ENCODE peak calls at places on chromosomes 5 and 9, in four cellular contexts. One of them, this sample, is unnamed.

GRCh38 chr5:2709996-2710689 is 41.3 kb downstream of the IRX2 start:
- DNase-seq in mesothelial cell of epicardium: no peak
- DNase-seq in adrenal gland: no peak
- DNase-seq in right atrium auricular region: no peak
- DNase-seq in this sample: no peak

GRCh38 chr9:98481676-98482075 is 226.2 kb upstream of the TBC1D2 start:
- DNase-seq in mesothelial cell of epicardium: no peak
- DNase-seq in adrenal gland: no peak
- DNase-seq in right atrium auricular region: no peak
- DNase-seq in this sample: no peak

GRCh38 chr5:146290318-146290717 is 48.3 kb upstream of the POU4F3 start:
- DNase-seq in mesothelial cell of epicardium: no peak
- DNase-seq in adrenal gland: no peak
- DNase-seq in right atrium auricular region: no peak
- DNase-seq in this sample: no peak

GRCh38 chr9:75866273-75866871 is 24.1 kb upstream of the PCSK5 start:
- DNase-seq in mesothelial cell of epicardium: no peak
- DNase-seq in adrenal gland: peak; percentile 28
- DNase-seq in right atrium auricular region: no peak
- DNase-seq in this sample: no peak

GRCh38 chr9:27432308-27432707 is 91.8 kb upstream of the IFNK start:
- DNase-seq in mesothelial cell of epicardium: no peak
- DNase-seq in adrenal gland: no peak
- DNase-seq in right atrium auricular region: no peak
- DNase-seq in this sample: no peak

GRCh38 chr5:141077826-141078225 is 16.6 kb upstream of the PCDHB2 start:
- DNase-seq in mesothelial cell of epicardium: no peak
- DNase-seq in adrenal gland: no peak
- DNase-seq in right atrium auricular region: no peak
- DNase-seq in this sample: no peak

GRCh38 chr9:115262952-115263351 is 145.0 kb upstream of the TNC start:
- DNase-seq in mesothelial cell of epicardium: no peak
- DNase-seq in adrenal gland: no peak
- DNase-seq in right atrium auricular region: no peak
- DNase-seq in this sample: no peak

GRCh38 chr9:108477538-108478006 is 378.2 kb downstream of the ACTL7B start:
- DNase-seq in mesothelial cell of epicardium: no peak
- DNase-seq in adrenal gland: no peak
- DNase-seq in right atrium auricular region: no peak
- DNase-seq in this sample: no peak

GRCh38 chr5:37816883-37817282 is 23.0 kb downstream of the GDNF start:
- DNase-seq in mesothelial cell of epicardium: no peak
- DNase-seq in adrenal gland: no peak
- DNase-seq in right atrium auricular region: no peak
- DNase-seq in this sample: no peak

GRCh38 chr9:73565833-73566465 is 414.3 kb downstream of the ANXA1 start:
- DNase-seq in mesothelial cell of epicardium: no peak
- DNase-seq in adrenal gland: no peak
- DNase-seq in right atrium auricular region: no peak
- DNase-seq in this sample: no peak
- TF ChIP-seq CTCF in mesothelial cell of epicardium: no peak
- TF ChIP-seq CTCF in adrenal gland: no peak
- TF ChIP-seq CTCF in right atrium auricular region: peak; percentile 65
- TF ChIP-seq CTCF in this sample: no peak

GRCh38 chr5:176499273-176499672 is 37.9 kb downstream of the RNF44 start:
- DNase-seq in mesothelial cell of epicardium: no peak
- DNase-seq in adrenal gland: no peak
- DNase-seq in right atrium auricular region: no peak
- DNase-seq in this sample: no peak
- TF ChIP-seq CTCF in mesothelial cell of epicardium: no peak
- TF ChIP-seq CTCF in adrenal gland: no peak
- TF ChIP-seq CTCF in right atrium auricular region: no peak
- TF ChIP-seq CTCF in this sample: no peak

DNA sequence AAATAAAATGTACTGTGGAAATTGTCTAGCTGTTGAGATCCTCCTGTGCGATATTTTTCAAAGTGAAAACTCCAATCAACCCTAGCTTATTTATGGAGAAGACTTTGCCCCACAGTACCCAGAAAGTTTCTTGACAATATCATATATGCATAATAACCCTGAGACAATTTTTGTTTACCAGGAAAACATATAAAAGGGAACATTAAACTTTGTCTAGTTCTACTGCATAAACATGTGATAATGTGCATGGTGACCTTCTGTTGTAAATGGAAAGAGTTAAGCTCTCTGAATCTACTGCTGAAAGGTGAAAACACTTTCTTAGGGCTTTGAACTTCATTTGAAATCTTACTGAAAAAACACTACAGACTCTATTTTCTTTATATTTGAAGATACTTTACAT is 32.2 kb upstream of the CDKN2B start:
- DNase-seq in mesothelial cell of epicardium: no peak
- DNase-seq in adrenal gland: no peak
- DNase-seq in right atrium auricular region: no peak
- DNase-seq in this sample: no peak
- TF ChIP-seq CTCF in mesothelial cell of epicardium: no peak
- TF ChIP-seq CTCF in adrenal gland: no peak
- TF ChIP-seq CTCF in right atrium auricular region: no peak
- TF ChIP-seq CTCF in this sample: no peak

GRCh38 chr9:78439866-78440830 is 143.2 kb downstream of the PSAT1 start:
- DNase-seq in mesothelial cell of epicardium: no peak
- DNase-seq in adrenal gland: no peak
- DNase-seq in right atrium auricular region: no peak
- DNase-seq in this sample: no peak
- TF ChIP-seq CTCF in mesothelial cell of epicardium: no peak
- TF ChIP-seq CTCF in adrenal gland: no peak
- TF ChIP-seq CTCF in right atrium auricular region: no peak
- TF ChIP-seq CTCF in this sample: no peak

GRCh38 chr9:100472725-100473261 is at the start of gene TMEFF1:
- DNase-seq in mesothelial cell of epicardium: peak; percentile 61
- DNase-seq in adrenal gland: peak; percentile 15
- DNase-seq in right atrium auricular region: no peak
- DNase-seq in this sample: peak; percentile 10
- TF ChIP-seq CTCF in mesothelial cell of epicardium: no peak
- TF ChIP-seq CTCF in adrenal gland: no peak
- TF ChIP-seq CTCF in right atrium auricular region: peak; percentile 37
- TF ChIP-seq CTCF in this sample: no peak

GRCh38 chr9:95003694-95004451 is 277.4 kb downstream of the AOPEP start:
- DNase-seq in mesothelial cell of epicardium: no peak
- DNase-seq in adrenal gland: peak; percentile 77
- DNase-seq in right atrium auricular region: no peak
- DNase-seq in this sample: no peak
- TF ChIP-seq CTCF in mesothelial cell of epicardium: no peak
- TF ChIP-seq CTCF in adrenal gland: peak; percentile 17
- TF ChIP-seq CTCF in right atrium auricular region: no peak
- TF ChIP-seq CTCF in this sample: no peak

DNA sequence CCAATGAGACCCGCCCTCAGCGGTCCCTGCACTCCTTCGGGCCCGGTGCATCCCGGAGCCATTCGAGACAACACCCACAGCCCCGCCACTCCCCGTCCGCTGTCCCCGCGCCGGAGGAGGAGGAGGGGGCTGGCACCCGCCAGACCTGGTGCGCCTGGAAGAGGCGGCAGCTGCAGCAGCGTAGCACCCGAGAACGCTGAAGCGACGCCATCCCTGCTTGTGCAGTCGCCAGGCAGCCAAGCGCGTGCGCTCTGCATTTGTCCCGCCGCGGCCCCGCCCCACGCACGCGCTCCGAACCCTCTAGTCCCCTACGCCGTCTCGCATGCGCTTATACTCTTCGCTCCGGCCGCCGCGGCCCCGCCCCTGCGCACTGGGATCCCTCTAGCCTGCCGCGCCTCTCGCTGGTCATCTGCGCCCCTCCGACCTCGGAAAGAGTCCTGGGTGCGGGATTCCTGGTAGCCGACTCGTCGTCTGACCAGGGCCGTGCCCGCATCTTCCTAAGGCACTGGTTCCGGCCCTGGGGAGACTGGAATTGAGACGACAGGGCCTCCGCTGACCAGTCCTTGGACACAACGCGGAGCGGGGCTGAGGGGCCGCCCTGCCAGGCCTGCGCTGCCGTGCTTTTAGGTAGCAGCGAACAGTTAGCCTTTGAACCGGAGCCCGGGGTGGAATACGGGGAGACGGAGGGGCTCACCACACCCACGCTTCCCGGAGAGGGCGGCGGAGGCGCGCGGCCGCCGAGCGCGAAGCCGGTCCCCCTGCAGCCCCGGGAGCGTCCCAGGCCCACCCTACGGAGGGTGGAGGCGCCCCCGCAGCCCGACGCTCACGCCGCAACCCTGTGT is at the start of gene MRNIP:
- DNase-seq in mesothelial cell of epicardium: peak; percentile 87
- DNase-seq in adrenal gland: peak; percentile 98
- DNase-seq in right atrium auricular region: peak; percentile 94
- DNase-seq in this sample: peak; percentile 89
- TF ChIP-seq CTCF in mesothelial cell of epicardium: no peak
- TF ChIP-seq CTCF in adrenal gland: peak; percentile 18
- TF ChIP-seq CTCF in right atrium auricular region: peak; percentile 62
- TF ChIP-seq CTCF in this sample: no peak

This sample was measured in CD4-positive, alpha-beta T cell.